ENCODE peak calls at places on chromosomes 6 and 20, in five cellular contexts. B, A, M, F and T are unnamed samples.

GRCh38 chr20:50163570-50164317 is 10.2 kb upstream of the PEDS1 start:
- DNase-seq in B (no peak), A (no peak), M (no peak), F (no peak), T (no peak)

GRCh38 chr6:168194732-168195565 is 115.9 kb upstream of the FRMD1 start:
- DNase-seq in B (no peak), A (no peak), M (no peak), F (no peak), T (no peak)

GRCh38 chr6:71645299-71645698 is 241.1 kb upstream of the RIMS1 start:
- DNase-seq in B (no peak), A (no peak), M (no peak), F (no peak), T (no peak)

GRCh38 chr20:50585678-50586077 is 75.5 kb downstream of the PTPN1 start:
- DNase-seq in B (no peak), A (no peak), M (no peak), F (no peak), T (no peak)

GRCh38 chr6:135423649-135424128 is 73.9 kb downstream of the AHI1 start:
- DNase-seq in B (no peak), A (peak), M (no peak), F (no peak), T (no peak)

GRCh38 chr6:9576521-9576920 is 838.4 kb downstream of the TFAP2A start:
- DNase-seq in B (no peak), A (no peak), M (no peak), F (no peak), T (no peak)

GRCh38 chr20:34639755-34640222 is 37.1 kb downstream of the PIGU start:
- DNase-seq in B (no peak), A (no peak), M (no peak), F (no peak), T (no peak)

GRCh38 chr6:138592698-138593097 is 93.4 kb upstream of the NHSL1 start:
- DNase-seq in B (no peak), A (no peak), M (peak), F (no peak), T (no peak)

GRCh38 chr6:100663219-100663863 is 198.6 kb upstream of the SIM1 start:
- DNase-seq in B (no peak), A (no peak), M (no peak), F (no peak), T (no peak)

GRCh38 chr6:99295276-99295675 is 54.2 kb downstream of the FAXC start:
- DNase-seq in B (no peak), A (no peak), M (no peak), F (no peak), T (no peak)

GRCh38 chr6:156809034-156809433 is 31.9 kb downstream of the ARID1B start:
- DNase-seq in B (no peak), A (peak), M (no peak), F (no peak), T (no peak)

GRCh38 chr6:112413805-112414204 is 66.7 kb downstream of the RFPL4B start:
- DNase-seq in B (no peak), A (no peak), M (no peak), F (no peak), T (no peak)

GRCh38 chr6:144159727-144160126 is 9.4 kb downstream of the STX11 start:
- DNase-seq in B (no peak), A (no peak), M (no peak), F (no peak), T (no peak)

GRCh38 chr20:61949363-61949713 is 116.3 kb downstream of the TAF4 start:
- DNase-seq in B (no peak), A (no peak), M (no peak), F (no peak), T (no peak)

GRCh38 chr6:854405-855073 is 161.6 kb upstream of the EXOC2 start:
- DNase-seq in B (no peak), A (no peak), M (no peak), F (no peak), T (no peak)

GRCh38 chr20:34433391-34433790 is 70.3 kb downstream of the ITCH start:
- DNase-seq in B (no peak), A (no peak), M (no peak), F (no peak), T (no peak)

GRCh38 chr20:14883324-14883723 is 545.9 kb upstream of the FLRT3 start:
- DNase-seq in B (no peak), A (no peak), M (no peak), F (no peak), T (no peak)

GRCh38 chr6:130520235-130520634 is 154.4 kb downstream of the TMEM200A start:
- DNase-seq in B (no peak), A (no peak), M (no peak), F (no peak), T (no peak)

GRCh38 chr6:149425224-149425623 is 25.2 kb downstream of the SUMO4 start:
- DNase-seq in B (no peak), A (no peak), M (no peak), F (no peak), T (no peak)

GRCh38 chr6:4021862-4022715 is 56.8 kb downstream of the FAM217A start:
- DNase-seq in B (no peak), A (no peak), M (no peak), F (no peak), T (no peak)

GRCh38 chr6:51511081-51511480 is 576.3 kb downstream of the PKHD1 start:
- DNase-seq in B (no peak), A (no peak), M (no peak), F (no peak), T (no peak)

GRCh38 chr20:19799325-19799724 is 41.3 kb downstream of the RIN2 start:
- DNase-seq in B (no peak), A (no peak), M (no peak), F (no peak), T (no peak)

GRCh38 chr6:113879186-113880096 is 22.3 kb downstream of the MARCKS start:
- DNase-seq in B (no peak), A (peak), M (peak), F (no peak), T (no peak)

GRCh38 chr6:118869894-118870665 is 23.9 kb upstream of the ASF1A start:
- DNase-seq in B (no peak), A (no peak), M (no peak), F (no peak), T (no peak)

GRCh38 chr20:53208110-53208908 is 236.2 kb downstream of the TSHZ2 start:
- DNase-seq in B (no peak), A (no peak), M (no peak), F (no peak), T (no peak)

GRCh38 chr6:31300797-31301196 is 28.9 kb upstream of the HLA-C start:
- DNase-seq in B (no peak), A (no peak), M (no peak), F (no peak), T (no peak)

GRCh38 chr6:13741358-13741757 is 29.7 kb upstream of the RANBP9 start:
- DNase-seq in B (no peak), A (no peak), M (no peak), F (no peak), T (no peak)

GRCh38 chr6:37209461-37210205 is 39.7 kb downstream of the PIM1 start:
- DNase-seq in B (no peak), A (no peak), M (no peak), F (no peak), T (no peak)